ENCODE peak calls at places on chromosomes 1 and 21, in nine cellular contexts. One of them, this sample, is unnamed.

GRCh38 chr1:46062651-46063319 is 69.6 kb downstream of the PIK3R3 start:
- DNase-seq in NCI-H510A treated with DMSO at 0.1 percent for 48 hours: no peak
- DNase-seq in ureter: no peak
- DNase-seq in mucosa of descending colon: no peak
- DNase-seq in body of pancreas: no peak
- DNase-seq in stromal cell of bone marrow: no peak
- DNase-seq in activated T-cell treated with anti-CD3 and anti-CD28 coated beads for 1 hour: peak
- DNase-seq in NCI-H1930: no peak
- DNase-seq in upper lobe of right lung: no peak
- DNase-seq in this sample: peak

GRCh38 chr1:164712131-164713031 is 153.4 kb downstream of the PBX1 start:
- DNase-seq in NCI-H510A treated with DMSO at 0.1 percent for 48 hours: no peak
- DNase-seq in ureter: no peak
- DNase-seq in mucosa of descending colon: no peak
- DNase-seq in body of pancreas: peak
- DNase-seq in stromal cell of bone marrow: no peak
- DNase-seq in activated T-cell treated with anti-CD3 and anti-CD28 coated beads for 1 hour: no peak
- DNase-seq in NCI-H1930: no peak
- DNase-seq in upper lobe of right lung: no peak
- DNase-seq in this sample: peak

GRCh38 chr1:70714149-70714548 is 303.1 kb downstream of the CTH start:
- DNase-seq in NCI-H510A treated with DMSO at 0.1 percent for 48 hours: no peak
- DNase-seq in ureter: no peak
- DNase-seq in mucosa of descending colon: no peak
- DNase-seq in body of pancreas: no peak
- DNase-seq in stromal cell of bone marrow: no peak
- DNase-seq in activated T-cell treated with anti-CD3 and anti-CD28 coated beads for 1 hour: no peak
- DNase-seq in NCI-H1930: no peak
- DNase-seq in upper lobe of right lung: no peak
- DNase-seq in this sample: no peak

GRCh38 chr1:36323636-36324321 is at the start of gene EVA1B:
- DNase-seq in NCI-H510A treated with DMSO at 0.1 percent for 48 hours: peak
- DNase-seq in ureter: peak
- DNase-seq in mucosa of descending colon: peak
- DNase-seq in body of pancreas: peak
- DNase-seq in stromal cell of bone marrow: peak
- DNase-seq in activated T-cell treated with anti-CD3 and anti-CD28 coated beads for 1 hour: no peak
- DNase-seq in NCI-H1930: no peak
- DNase-seq in upper lobe of right lung: peak
- DNase-seq in this sample: peak

GRCh38 chr1:201111156-201111555 is 1.1 kb downstream of the CACNA1S start:
- DNase-seq in NCI-H510A treated with DMSO at 0.1 percent for 48 hours: no peak
- DNase-seq in ureter: no peak
- DNase-seq in mucosa of descending colon: no peak
- DNase-seq in body of pancreas: no peak
- DNase-seq in stromal cell of bone marrow: no peak
- DNase-seq in activated T-cell treated with anti-CD3 and anti-CD28 coated beads for 1 hour: no peak
- DNase-seq in NCI-H1930: no peak
- DNase-seq in upper lobe of right lung: no peak
- DNase-seq in this sample: no peak

GRCh38 chr1:152970495-152970894 is at the start of gene SPRR4:
- DNase-seq in NCI-H510A treated with DMSO at 0.1 percent for 48 hours: no peak
- DNase-seq in ureter: no peak
- DNase-seq in mucosa of descending colon: no peak
- DNase-seq in body of pancreas: no peak
- DNase-seq in stromal cell of bone marrow: no peak
- DNase-seq in activated T-cell treated with anti-CD3 and anti-CD28 coated beads for 1 hour: no peak
- DNase-seq in NCI-H1930: no peak
- DNase-seq in upper lobe of right lung: no peak
- DNase-seq in this sample: no peak

GRCh38 chr1:42807056-42807668 is 9.8 kb upstream of the ERMAP start:
- DNase-seq in NCI-H510A treated with DMSO at 0.1 percent for 48 hours: no peak
- DNase-seq in ureter: no peak
- DNase-seq in mucosa of descending colon: no peak
- DNase-seq in body of pancreas: no peak
- DNase-seq in stromal cell of bone marrow: no peak
- DNase-seq in activated T-cell treated with anti-CD3 and anti-CD28 coated beads for 1 hour: no peak
- DNase-seq in NCI-H1930: no peak
- DNase-seq in upper lobe of right lung: no peak
- DNase-seq in this sample: no peak

GRCh38 chr21:46092026-46092764 is 5.7 kb upstream of the COL6A2 start:
- DNase-seq in NCI-H510A treated with DMSO at 0.1 percent for 48 hours: no peak
- DNase-seq in ureter: peak
- DNase-seq in mucosa of descending colon: no peak
- DNase-seq in body of pancreas: peak
- DNase-seq in stromal cell of bone marrow: peak
- DNase-seq in activated T-cell treated with anti-CD3 and anti-CD28 coated beads for 1 hour: no peak
- DNase-seq in NCI-H1930: no peak
- DNase-seq in upper lobe of right lung: peak
- DNase-seq in this sample: no peak

GRCh38 chr21:43204638-43205037 is 35.8 kb downstream of the CRYAA start:
- DNase-seq in NCI-H510A treated with DMSO at 0.1 percent for 48 hours: no peak
- DNase-seq in ureter: peak
- DNase-seq in mucosa of descending colon: peak
- DNase-seq in body of pancreas: no peak
- DNase-seq in stromal cell of bone marrow: no peak
- DNase-seq in activated T-cell treated with anti-CD3 and anti-CD28 coated beads for 1 hour: no peak
- DNase-seq in NCI-H1930: no peak
- DNase-seq in upper lobe of right lung: peak
- DNase-seq in this sample: no peak

GRCh38 chr1:66283583-66284041 is 250.3 kb upstream of the SGIP1 start:
- DNase-seq in NCI-H510A treated with DMSO at 0.1 percent for 48 hours: no peak
- DNase-seq in ureter: no peak
- DNase-seq in mucosa of descending colon: no peak
- DNase-seq in body of pancreas: no peak
- DNase-seq in stromal cell of bone marrow: no peak
- DNase-seq in activated T-cell treated with anti-CD3 and anti-CD28 coated beads for 1 hour: no peak
- DNase-seq in NCI-H1930: no peak
- DNase-seq in upper lobe of right lung: no peak
- DNase-seq in this sample: no peak

GRCh38 chr1:213399695-213400094 is 348.7 kb downstream of the RPS6KC1 start:
- DNase-seq in NCI-H510A treated with DMSO at 0.1 percent for 48 hours: no peak
- DNase-seq in ureter: no peak
- DNase-seq in mucosa of descending colon: no peak
- DNase-seq in body of pancreas: no peak
- DNase-seq in stromal cell of bone marrow: no peak
- DNase-seq in activated T-cell treated with anti-CD3 and anti-CD28 coated beads for 1 hour: no peak
- DNase-seq in NCI-H1930: no peak
- DNase-seq in upper lobe of right lung: no peak
- DNase-seq in this sample: no peak

GRCh38 chr1:7589080-7589735 is 181.9 kb upstream of the VAMP3 start:
- DNase-seq in NCI-H510A treated with DMSO at 0.1 percent for 48 hours: no peak
- DNase-seq in ureter: no peak
- DNase-seq in mucosa of descending colon: no peak
- DNase-seq in body of pancreas: no peak
- DNase-seq in stromal cell of bone marrow: no peak
- DNase-seq in activated T-cell treated with anti-CD3 and anti-CD28 coated beads for 1 hour: no peak
- DNase-seq in NCI-H1930: no peak
- DNase-seq in upper lobe of right lung: peak
- DNase-seq in this sample: no peak

GRCh38 chr1:76177644-76178043 is 103.1 kb downstream of the ST6GALNAC3 start:
- DNase-seq in NCI-H510A treated with DMSO at 0.1 percent for 48 hours: no peak
- DNase-seq in ureter: no peak
- DNase-seq in mucosa of descending colon: no peak
- DNase-seq in body of pancreas: no peak
- DNase-seq in stromal cell of bone marrow: no peak
- DNase-seq in activated T-cell treated with anti-CD3 and anti-CD28 coated beads for 1 hour: no peak
- DNase-seq in NCI-H1930: no peak
- DNase-seq in upper lobe of right lung: no peak
- DNase-seq in this sample: no peak

GRCh38 chr1:93448292-93448982 is 519 bp downstream of the FNBP1L start:
- DNase-seq in NCI-H510A treated with DMSO at 0.1 percent for 48 hours: peak
- DNase-seq in ureter: no peak
- DNase-seq in mucosa of descending colon: peak
- DNase-seq in body of pancreas: peak
- DNase-seq in stromal cell of bone marrow: no peak
- DNase-seq in activated T-cell treated with anti-CD3 and anti-CD28 coated beads for 1 hour: no peak
- DNase-seq in NCI-H1930: peak
- DNase-seq in upper lobe of right lung: peak
- DNase-seq in this sample: peak

GRCh38 chr1:206836111-206836510 is 29.3 kb upstream of the IL20 start:
- DNase-seq in NCI-H510A treated with DMSO at 0.1 percent for 48 hours: no peak
- DNase-seq in ureter: no peak
- DNase-seq in mucosa of descending colon: no peak
- DNase-seq in body of pancreas: no peak
- DNase-seq in stromal cell of bone marrow: no peak
- DNase-seq in activated T-cell treated with anti-CD3 and anti-CD28 coated beads for 1 hour: no peak
- DNase-seq in NCI-H1930: no peak
- DNase-seq in upper lobe of right lung: no peak
- DNase-seq in this sample: no peak

GRCh38 chr1:37858931-37859506 is 373 bp downstream of the MTF1 start:
- DNase-seq in NCI-H510A treated with DMSO at 0.1 percent for 48 hours: peak
- DNase-seq in ureter: no peak
- DNase-seq in mucosa of descending colon: no peak
- DNase-seq in body of pancreas: no peak
- DNase-seq in stromal cell of bone marrow: no peak
- DNase-seq in activated T-cell treated with anti-CD3 and anti-CD28 coated beads for 1 hour: no peak
- DNase-seq in NCI-H1930: no peak
- DNase-seq in upper lobe of right lung: no peak
- DNase-seq in this sample: no peak

GRCh38 chr1:156497743-156498446 is 2.7 kb downstream of the MEF2D start:
- DNase-seq in NCI-H510A treated with DMSO at 0.1 percent for 48 hours: no peak
- DNase-seq in ureter: no peak
- DNase-seq in mucosa of descending colon: peak
- DNase-seq in body of pancreas: no peak
- DNase-seq in stromal cell of bone marrow: no peak
- DNase-seq in activated T-cell treated with anti-CD3 and anti-CD28 coated beads for 1 hour: no peak
- DNase-seq in NCI-H1930: no peak
- DNase-seq in upper lobe of right lung: peak
- DNase-seq in this sample: no peak

GRCh38 chr1:151132676-151133338 is 13.6 kb downstream of the SEMA6C start:
- DNase-seq in NCI-H510A treated with DMSO at 0.1 percent for 48 hours: no peak
- DNase-seq in ureter: no peak
- DNase-seq in mucosa of descending colon: no peak
- DNase-seq in body of pancreas: no peak
- DNase-seq in stromal cell of bone marrow: no peak
- DNase-seq in activated T-cell treated with anti-CD3 and anti-CD28 coated beads for 1 hour: no peak
- DNase-seq in NCI-H1930: no peak
- DNase-seq in upper lobe of right lung: no peak
- DNase-seq in this sample: no peak